ENCODE peak calls at places on chromosomes 1 and 21, in six cellular contexts. X, E, T, D, I and B are unnamed samples.

GRCh38 chr1:75361260-75361659 is 227.1 kb downstream of the LHX8 start:
- DNase-seq in E (no peak), D (no peak), I (no peak), T (no peak), X (no peak), B (no peak)

GRCh38 chr1:184088037-184088436 is 36.5 kb downstream of the TSEN15 start:
- DNase-seq in I (no peak), D (no peak), T (no peak), E (no peak), X (no peak), B (no peak)

GRCh38 chr1:112614460-112615065 is 4.4 kb downstream of the ST7L start:
- DNase-seq in D (no peak), T (no peak), E (no peak), I (peak; percentile 64), X (no peak), B (peak; percentile 66)

GRCh38 chr1:33852711-33853110 is 11.2 kb upstream of the HMGB4 start:
- DNase-seq in D (no peak), I (no peak), X (no peak), E (no peak), T (no peak), B (no peak)

GRCh38 chr1:43272161-43272560 is 2.4 kb downstream of the TMEM125 start:
- DNase-seq in X (no peak), T (no peak), D (no peak), I (no peak), E (no peak), B (no peak)

GRCh38 chr21:44763451-44764318 is 37.9 kb downstream of the UBE2G2 start:
- DNase-seq in D (no peak), T (no peak), X (no peak), I (no peak), E (no peak), B (no peak)

GRCh38 chr1:94265011-94265422 is 27.6 kb upstream of the ARHGAP29 start:
- DNase-seq in X (no peak), T (no peak), D (no peak), E (no peak), I (peak; percentile 86), B (no peak)

GRCh38 chr1:151006331-151007052 is at the start of gene MINDY1:
- DNase-seq in X (peak; percentile 95), E (peak; percentile 68), D (peak; percentile 32), I (peak; percentile 88), T (peak; percentile 95), B (peak; percentile 84)

DNA sequence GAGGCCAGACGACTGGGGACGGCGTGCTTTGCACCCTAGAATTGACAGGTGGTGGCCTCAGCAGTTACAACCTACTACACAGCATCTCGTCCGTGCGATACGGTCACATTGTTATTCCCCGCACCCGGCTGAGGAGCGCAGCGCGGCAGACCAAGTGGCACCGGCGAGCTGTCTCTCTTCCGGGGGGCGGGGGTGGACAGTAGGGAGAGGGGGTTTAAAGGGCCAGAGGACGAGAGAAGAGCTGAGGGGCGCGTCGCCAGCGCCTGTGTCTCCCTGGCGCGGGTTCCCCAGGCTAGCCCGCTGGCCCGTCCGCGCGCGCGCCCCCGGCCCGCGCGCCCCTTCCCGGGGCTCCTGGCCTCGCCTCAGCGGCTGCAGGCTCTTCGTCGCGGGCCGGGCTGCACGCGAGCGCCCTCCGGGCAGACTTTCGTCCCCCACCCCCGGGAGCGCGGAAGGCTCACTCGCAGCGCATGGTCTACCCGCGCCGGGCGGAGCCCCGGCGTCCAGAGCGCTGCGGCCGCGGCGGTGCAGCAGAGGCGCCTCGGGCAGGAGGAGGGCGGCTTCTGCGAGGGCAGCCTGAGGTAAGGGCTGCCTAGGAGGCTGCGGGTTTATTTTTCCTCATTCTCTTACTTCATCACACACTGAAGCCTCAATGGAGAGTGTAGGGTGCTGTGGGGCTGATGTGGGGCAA is at the start of gene PDE4B:
- DNase-seq in E (no peak), I (peak; percentile 22), T (no peak), X (no peak), D (no peak), B (no peak)
- TF ChIP-seq MAX in E (no peak), I (no peak), T (no peak), X (no peak), D (no peak), B (no peak)

GRCh38 chr21:35079181-35079580 is 30.1 kb upstream of the RUNX1 start:
- DNase-seq in T (no peak), E (no peak), D (no peak), X (no peak), I (no peak), B (no peak)

GRCh38 chr21:35084869-35085268 is 35.8 kb upstream of the RUNX1 start:
- DNase-seq in D (no peak), X (no peak), I (peak; percentile 73), E (no peak), T (peak; percentile 3), B (no peak)

GRCh38 chr21:35088235-35088865 is 39.2 kb upstream of the RUNX1 start:
- DNase-seq in X (no peak), E (no peak), T (no peak), I (no peak), D (no peak), B (no peak)

GRCh38 chr21:35086357-35086756 is 37.3 kb upstream of the RUNX1 start:
- DNase-seq in D (no peak), T (no peak), I (peak; percentile 53), E (no peak), X (no peak), B (no peak)

DNA sequence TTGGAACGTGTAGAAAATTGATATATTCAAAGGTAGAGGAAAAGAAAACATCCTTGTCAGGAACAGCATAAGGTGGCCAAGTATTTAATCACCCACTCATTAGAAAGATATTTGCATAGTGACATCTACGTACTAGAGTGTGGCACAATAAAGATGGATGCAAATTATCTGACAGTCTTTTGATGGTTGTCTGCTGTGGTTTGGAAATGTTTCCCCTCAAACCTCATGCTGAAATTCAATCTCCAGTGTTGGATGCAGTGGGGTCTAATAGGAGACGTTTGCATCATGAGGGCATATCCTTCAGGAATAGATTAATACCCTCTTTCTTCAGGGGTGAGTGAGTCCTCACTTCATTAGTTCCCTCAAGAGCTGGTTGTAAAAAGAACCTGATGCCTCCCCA is 34.1 kb upstream of the RUNX1 start:
- DNase-seq in T (no peak), X (no peak), I (no peak), E (no peak), D (no peak), B (no peak)
- TF ChIP-seq MYC in T (no peak), X (no peak), I (no peak), E (no peak), D (no peak), B (no peak)

DNA sequence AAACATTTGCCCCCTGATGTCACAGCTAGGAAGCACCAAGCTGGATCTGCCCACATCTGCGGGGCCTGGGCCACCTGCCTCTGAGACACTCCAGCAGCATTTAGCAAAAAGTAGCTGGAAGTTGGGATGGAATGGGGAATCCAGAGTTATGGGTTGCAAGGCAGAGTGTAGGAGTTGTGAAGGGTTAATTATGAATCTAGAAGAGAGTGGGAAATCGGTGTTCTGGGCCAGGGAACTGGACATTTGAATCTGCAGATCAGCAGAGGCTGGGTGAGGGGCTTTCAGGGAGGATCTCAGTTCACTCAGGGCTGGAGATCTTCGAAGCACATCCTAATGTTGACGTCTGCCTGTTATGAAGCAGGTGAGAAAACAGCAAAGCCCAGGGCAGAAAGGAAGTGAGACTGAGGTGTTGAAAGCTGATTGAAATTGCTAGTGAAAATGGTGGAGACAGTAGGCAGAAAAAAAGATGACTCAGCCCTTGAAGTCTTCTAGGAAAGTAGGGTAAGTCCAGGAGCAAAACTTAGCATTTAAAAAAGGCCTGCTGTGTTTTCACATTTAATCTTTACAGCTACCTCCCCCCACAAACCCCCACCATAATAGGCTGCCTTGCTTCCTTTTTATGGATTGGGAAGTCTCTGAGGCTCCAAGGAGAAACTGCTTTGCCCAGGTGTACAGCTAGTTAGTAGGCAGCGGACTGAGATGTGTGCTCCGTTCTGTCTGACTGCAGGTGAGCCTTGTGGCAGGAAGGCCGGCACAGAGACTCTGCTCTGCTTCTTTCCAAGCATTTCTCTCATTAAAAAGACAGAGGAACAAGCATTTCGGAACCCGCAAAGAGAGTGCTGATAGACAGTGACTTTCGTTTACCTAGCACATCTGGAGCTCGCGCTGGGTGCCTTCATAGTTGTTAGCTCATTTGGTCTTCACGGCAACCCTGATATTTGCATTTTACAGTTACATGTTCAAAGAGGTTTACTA is 7.2 kb downstream of the VANGL1 start:
- DNase-seq in D (peak; percentile 87), X (no peak), E (peak; percentile 40), T (no peak), I (peak; percentile 56), B (no peak)
- H3K4me3 ChIP-seq in D (peak overlapping the region; percentile 54), X (no peak overlapping the region), E (no peak overlapping the region), T (no peak overlapping the region), I (no peak overlapping the region), B (no peak overlapping the region)

DNA sequence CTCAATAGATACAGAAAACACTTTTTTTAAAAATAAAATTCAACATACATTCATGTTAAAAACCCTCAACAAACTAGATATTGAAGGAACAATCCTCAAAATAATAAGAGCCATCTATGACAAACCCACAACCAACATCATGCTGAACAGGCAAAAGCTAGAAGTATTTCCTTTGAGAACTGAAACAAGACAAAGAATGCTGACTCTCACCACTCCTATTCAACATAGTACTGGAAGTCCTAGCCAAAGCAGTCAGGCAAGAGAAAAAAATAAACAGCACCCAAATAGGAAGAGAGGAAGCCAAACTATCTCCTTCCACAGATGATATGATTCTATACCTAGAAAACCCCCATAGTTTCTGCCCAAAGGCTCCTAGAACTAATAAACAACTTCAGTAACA is 46.2 kb upstream of the IVNS1ABP start:
- DNase-seq in T (no peak), X (no peak), E (no peak), I (no peak), D (no peak), B (no peak)
- TF ChIP-seq MAX in T (no peak), X (no peak), E (no peak), I (no peak), D (no peak), B (no peak)

GRCh38 chr1:83508485-83509151 is 490.3 kb downstream of the TTLL7 start:
- DNase-seq in X (no peak), E (no peak), I (no peak), T (no peak), D (peak; percentile 78), B (no peak)
- TF ChIP-seq MYC in X (no peak), E (no peak), I (no peak), T (no peak), D (no peak), B (no peak)

GRCh38 chr1:227541796-227542152 is 21.6 kb upstream of the ZNF678 start:
- DNase-seq in E (no peak), D (no peak), I (no peak), X (no peak), T (no peak), B (no peak)
- H3K4me3 ChIP-seq in E (no peak overlapping the region), D (peak overlapping the region; percentile 58), I (peak overlapping the region; percentile 2), X (peak overlapping the region; percentile 66), T (peak overlapping the region; percentile 81), B (no peak overlapping the region)

GRCh38 chr21:32562426-32562825 is 22.9 kb downstream of the TCP10L start:
- DNase-seq in E (no peak), I (peak; percentile 84), D (no peak), T (no peak), X (no peak), B (no peak)
- TF ChIP-seq MAX in E (no peak), I (peak; percentile 57), D (no peak), T (no peak), X (no peak), B (no peak)

DNA sequence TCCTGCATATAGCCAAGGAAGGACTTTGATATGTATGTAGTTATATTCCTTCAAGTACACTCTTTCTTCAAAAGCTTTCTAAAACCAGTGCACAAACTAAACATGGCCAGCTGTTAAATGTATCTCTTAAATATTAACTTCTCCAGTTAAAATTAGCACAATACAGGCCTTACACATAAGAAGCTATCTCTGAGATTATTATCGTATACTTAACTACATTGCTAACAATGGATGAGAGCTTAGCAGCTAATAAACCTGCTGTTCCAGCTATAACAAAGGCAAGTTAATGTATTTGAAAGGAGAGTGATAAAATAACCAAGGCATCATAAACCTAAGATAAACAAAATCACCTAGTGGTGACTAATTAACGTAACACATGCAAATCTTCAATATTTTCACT is 274.3 kb upstream of the CHRM3 start:
- DNase-seq in I (no peak), X (no peak), D (no peak), E (no peak), T (no peak), B (no peak)
- TF ChIP-seq MYC in I (no peak), X (no peak), D (no peak), E (no peak), T (no peak), B (no peak)